ENCODE peak calls at places on chromosomes 3 and 15, in seven cellular contexts. V, D, X, J, F, U and S are unnamed samples.

GRCh38 chr3:129686941-129687340 is 80.5 kb upstream of the PLXND1 start:
- DNase-seq in X (no peak), F (no peak), U (peak), V (no peak), J (no peak), D (no peak), S (no peak)

GRCh38 chr15:90035835-90036220 is 34.7 kb downstream of the ZNF710 start:
- DNase-seq in U (no peak), D (no peak), V (no peak), J (no peak), X (no peak), F (no peak), S (no peak)

GRCh38 chr3:68972358-68972979 is 40.1 kb upstream of the TAFA4 start:
- DNase-seq in U (peak), D (peak), V (peak), J (peak), F (peak), X (peak), S (peak)

GRCh38 chr3:157152930-157153329 is 7.0 kb downstream of the CCNL1 start:
- DNase-seq in U (no peak), X (no peak), J (no peak), D (no peak), F (no peak), V (no peak), S (no peak)

GRCh38 chr3:43998841-43999805 is 242.6 kb upstream of the TOPAZ1 start:
- DNase-seq in U (peak), X (peak), D (no peak), F (peak), J (peak), V (peak), S (peak)

GRCh38 chr15:63968700-63969099 is 77.6 kb downstream of the DAPK2 start:
- DNase-seq in F (no peak), U (no peak), V (no peak), X (no peak), J (no peak), D (no peak), S (no peak)

GRCh38 chr3:30493912-30494311 is 112.5 kb upstream of the TGFBR2 start:
- DNase-seq in V (peak), X (no peak), D (no peak), F (no peak), U (no peak), J (no peak), S (peak)

GRCh38 chr15:96365781-96366525 is 35.5 kb downstream of the NR2F2 start:
- DNase-seq in U (no peak), D (no peak), X (no peak), F (no peak), J (no peak), V (no peak), S (no peak)

GRCh38 chr15:67167131-67167530 is 87.3 kb downstream of the AAGAB start:
- DNase-seq in X (no peak), U (no peak), D (no peak), F (no peak), V (no peak), J (no peak), S (no peak)